ENCODE peak calls at places on chromosome 19, in five cellular contexts. M is OCI-LY7, Z is dorsolateral prefrontal cortex, V is mammary epithelial cell, Y is bronchial epithelial cell. O is an unnamed sample.
A peak's percentile ranks its signal among the peaks of the same experiment; 100 is the strongest.

GRCh38 chr19:1567116-1567847 is 843 bp downstream of the MEX3D start:
- DNase-seq in Z (no peak), Y (no peak), V (no peak), M (no peak), O (no peak)

GRCh38 chr19:44644391-44645016 is 794 bp downstream of the PVR start:
- DNase-seq in Y (peak; percentile 61), V (peak; percentile 63), Z (no peak), M (no peak), O (no peak)

GRCh38 chr19:38844093-38844686 is 5.6 kb downstream of the HNRNPL start:
- DNase-seq in M (no peak), Z (no peak), V (no peak), Y (no peak), O (no peak)

GRCh38 chr19:5333581-5334365 is 6.8 kb downstream of the PTPRS start:
- DNase-seq in Z (no peak), Y (no peak), V (no peak), M (no peak), O (no peak)

GRCh38 chr19:1136201-1136600 is 32.4 kb downstream of the GPX4 start:
- DNase-seq in Z (no peak), M (no peak), V (no peak), Y (no peak), O (no peak)

GRCh38 chr19:16496613-16496983 is 404 bp downstream of the C19orf44 start:
- DNase-seq in Z (no peak), M (peak; percentile 15), Y (peak; percentile 43), V (peak; percentile 50), O (peak; percentile 40)

GRCh38 chr19:15137777-15138176 is 30.6 kb downstream of the SYDE1 start:
- DNase-seq in Z (no peak), Y (peak; percentile 26), V (no peak), M (no peak), O (peak; percentile 52)

GRCh38 chr19:39301021-39301420 is 4.8 kb downstream of the IFNL1 start:
- DNase-seq in M (no peak), V (no peak), Z (no peak), Y (no peak), O (no peak)

GRCh38 chr19:46924874-46925547 is 64.2 kb downstream of the ARHGAP35 start:
- DNase-seq in M (peak; percentile 49), Y (peak; percentile 51), V (peak; percentile 63), Z (no peak), O (no peak)

GRCh38 chr19:39524495-39524894 is 8.2 kb downstream of the EID2B start:
- DNase-seq in M (no peak), Z (no peak), V (no peak), Y (no peak), O (no peak)

GRCh38 chr19:6232567-6232966 is 47.2 kb downstream of the MLLT1 start:
- DNase-seq in V (peak; percentile 64), Y (peak; percentile 25), M (no peak), Z (no peak), O (peak; percentile 77)

GRCh38 chr19:15614507-15615379 is at the start of gene CYP4F8:
- DNase-seq in Z (no peak), M (no peak), Y (no peak), V (no peak), O (no peak)

GRCh38 chr19:38360839-38361631 is 13.3 kb upstream of the PSMD8 start:
- DNase-seq in Y (no peak), V (no peak), M (no peak), Z (no peak), O (no peak)

GRCh38 chr19:1918975-1919374 is 13.8 kb downstream of the ADAT3 start:
- DNase-seq in V (no peak), M (no peak), Y (no peak), Z (no peak), O (no peak)

GRCh38 chr19:608155-609000 is 18.7 kb downstream of the HCN2 start:
- DNase-seq in V (no peak), M (no peak), Z (no peak), Y (no peak), O (no peak)

GRCh38 chr19:51094696-51095279 is 12.1 kb upstream of the KLK14 start:
- DNase-seq in Z (no peak), V (no peak), M (peak; percentile 52), Y (no peak), O (no peak)

GRCh38 chr19:44553478-44554171 is 24.1 kb upstream of the CEACAM20 start:
- DNase-seq in Z (no peak), V (peak; percentile 96), M (no peak), Y (peak; percentile 96), O (no peak)

DNA sequence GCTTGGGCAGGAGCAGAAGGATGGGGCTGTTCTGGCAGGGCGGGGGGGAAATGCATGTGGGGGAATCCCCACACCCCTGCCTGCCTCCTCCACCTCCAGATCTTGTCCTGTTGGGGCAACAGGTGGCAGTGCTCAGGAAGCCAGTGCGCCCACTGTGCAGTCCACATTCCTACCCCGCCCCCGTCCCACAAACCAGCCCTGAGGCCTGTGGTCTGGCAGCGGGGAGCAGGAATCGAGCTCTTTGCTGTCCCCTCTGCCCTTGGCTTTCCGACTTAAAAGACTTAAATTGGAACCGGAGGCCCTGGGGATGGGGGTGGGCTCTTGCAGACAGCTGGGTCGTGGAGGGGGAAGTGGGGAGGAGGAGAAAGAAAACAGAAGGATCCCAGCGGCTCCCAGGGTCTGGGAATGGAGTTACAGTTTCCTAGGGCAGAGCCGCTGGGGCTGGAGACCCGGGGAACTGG is 4.3 kb downstream of the NANOS3 start:
- DNase-seq in Y (no peak), M (no peak), Z (no peak), V (no peak), O (peak; percentile 46)
- H3K4me3 ChIP-seq in Y (no peak overlapping the region), M (no peak overlapping the region), Z (no peak overlapping the region), V (no peak overlapping the region), O (no peak overlapping the region)

GRCh38 chr19:11098327-11098726 is 9.1 kb downstream of the LDLR start:
- DNase-seq in M (no peak), Z (no peak), V (no peak), Y (no peak), O (no peak)

GRCh38 chr19:11092181-11092538 is 2.9 kb downstream of the LDLR start:
- DNase-seq in Z (no peak), V (peak; percentile 58), M (no peak), Y (peak; percentile 72), O (peak; percentile 64)

GRCh38 chr19:11091343-11092153 is 2.3 kb downstream of the LDLR start:
- DNase-seq in V (peak; percentile 97), Y (peak; percentile 97), M (no peak), Z (no peak), O (peak; percentile 77)

GRCh38 chr19:11096210-11096841 is 7.1 kb downstream of the LDLR start:
- DNase-seq in M (no peak), V (peak; percentile 49), Y (peak; percentile 61), Z (no peak), O (no peak)

DNA sequence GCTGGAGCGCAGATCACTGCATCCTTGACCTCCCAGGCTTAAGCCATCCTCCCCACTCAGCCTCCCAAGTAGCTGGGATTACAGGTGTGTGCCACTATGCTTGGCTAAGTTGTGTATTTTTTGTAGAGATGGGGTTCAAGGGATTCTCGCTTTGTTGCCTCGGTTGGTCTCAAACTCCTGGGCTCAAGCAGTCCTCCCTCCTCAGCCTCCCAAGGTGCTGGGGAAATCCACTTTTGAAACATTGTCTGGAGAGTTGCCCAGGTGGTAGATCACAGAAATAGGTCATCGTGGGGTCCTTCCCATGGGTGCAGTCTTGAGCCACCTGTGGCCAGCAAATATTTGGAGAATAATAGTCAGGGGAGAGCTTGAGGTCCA is 5.2 kb downstream of the LDLR start:
- DNase-seq in V (no peak), Y (no peak), M (no peak), Z (no peak), O (no peak)
- H3K4me3 ChIP-seq in V (no peak overlapping the region), Y (no peak overlapping the region), M (no peak overlapping the region), Z (no peak overlapping the region), O (peak overlapping the region; percentile 10)

GRCh38 chr19:48867922-48868195 is 558 bp downstream of the PLEKHA4 start:
- DNase-seq in M (no peak), Y (no peak), Z (no peak), V (no peak), O (no peak)
- H3K4me3 ChIP-seq in M (no peak overlapping the region), Y (peak overlapping the region; percentile 22), Z (no peak overlapping the region), V (peak overlapping the region; percentile 55), O (peak overlapping the region; percentile 53)

GRCh38 chr19:49222011-49222410 is 64.4 kb downstream of the TRPM4 start:
- DNase-seq in Y (no peak), V (no peak), Z (no peak), M (no peak), O (no peak)
- H3K4me3 ChIP-seq in Y (no peak overlapping the region), V (no peak overlapping the region), Z (no peak overlapping the region), M (no peak overlapping the region), O (no peak overlapping the region)

GRCh38 chr19:29836409-29836825 is 24.6 kb downstream of the CCNE1 start:
- DNase-seq in Z (no peak), V (no peak), M (no peak), Y (peak; percentile 49), O (no peak)

GRCh38 chr19:29840066-29840950 is 28.5 kb downstream of the CCNE1 start:
- DNase-seq in M (no peak), Y (no peak), V (peak; percentile 19), Z (no peak), O (no peak)

GRCh38 chr19:29835447-29835846 is 23.7 kb downstream of the CCNE1 start:
- DNase-seq in V (no peak), Y (no peak), M (no peak), Z (no peak), O (no peak)

GRCh38 chr19:29834991-29835390 is 23.2 kb downstream of the CCNE1 start:
- DNase-seq in Y (no peak), M (no peak), Z (no peak), V (no peak), O (no peak)

GRCh38 chr19:29837448-29837961 is 25.7 kb downstream of the CCNE1 start:
- DNase-seq in Y (no peak), M (peak; percentile 63), V (no peak), Z (no peak), O (no peak)
- H3K4me3 ChIP-seq in Y (no peak overlapping the region), M (peak overlapping the region; percentile 22), V (no peak overlapping the region), Z (no peak overlapping the region), O (no peak overlapping the region)

GRCh38 chr19:7602935-7603497 is 7.4 kb downstream of the CAMSAP3 start:
- DNase-seq in V (no peak), Z (no peak), Y (no peak), M (no peak), O (no peak)

GRCh38 chr19:7606289-7606688 is 10.6 kb downstream of the CAMSAP3 start:
- DNase-seq in V (no peak), M (no peak), Y (no peak), Z (no peak), O (no peak)

GRCh38 chr19:7605490-7606222 is 10.0 kb downstream of the CAMSAP3 start:
- DNase-seq in V (peak; percentile 16), Y (peak; percentile 28), M (peak; percentile 96), Z (no peak), O (no peak)

GRCh38 chr19:7602240-7602934 is 6.7 kb downstream of the CAMSAP3 start:
- DNase-seq in Z (no peak), V (no peak), M (no peak), Y (no peak), O (no peak)

GRCh38 chr19:7603919-7604318 is 8.3 kb downstream of the CAMSAP3 start:
- DNase-seq in M (no peak), Z (no peak), V (no peak), Y (no peak), O (no peak)
- H3K4me3 ChIP-seq in M (no peak overlapping the region), Z (no peak overlapping the region), V (no peak overlapping the region), Y (no peak overlapping the region), O (no peak overlapping the region)

DNA sequence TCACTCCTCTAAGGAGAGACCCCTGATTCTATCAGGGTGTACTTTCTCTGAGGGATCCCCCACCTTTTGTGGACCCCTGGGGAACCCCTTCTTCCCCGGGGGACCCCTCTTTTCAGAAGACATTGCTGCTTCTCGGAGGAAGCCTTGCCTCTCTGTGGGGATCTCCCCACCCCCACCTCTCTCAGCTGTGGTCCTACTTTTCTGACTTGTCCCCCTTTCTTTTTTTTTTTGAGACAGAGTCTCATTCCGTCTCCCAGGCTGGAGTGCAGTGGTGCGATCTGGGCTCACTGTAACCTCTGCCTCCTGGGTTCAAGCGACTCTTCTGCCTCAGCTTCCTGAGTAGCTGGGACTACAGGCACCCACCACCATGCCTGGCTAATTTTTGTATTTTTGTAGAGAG is 18.4 kb upstream of the GATAD2A start:
- DNase-seq in M (no peak), Y (no peak), Z (no peak), V (no peak), O (no peak)
- H3K4me3 ChIP-seq in M (peak overlapping the region; percentile 94), Y (peak overlapping the region; percentile 76), Z (peak overlapping the region; percentile 83), V (peak overlapping the region; percentile 84), O (peak overlapping the region; percentile 94)

O was measured in foreskin fibroblast.